ENCODE peak calls at places on chromosomes 13 and 19, in five cellular contexts. J is body of pancreas, X is A673, Z is astrocyte of the cerebellum, C is upper lobe of left lung. Y is an unnamed sample.

GRCh38 chr19:19146000-19146608 is 7.8 kb upstream of the TMEM161A start:
- DNase-seq in J (peak), X (peak), Z (no peak), C (peak), Y (no peak)

GRCh38 chr13:111511805-111512504 is 191.5 kb downstream of the TEX29 start:
- DNase-seq in J (no peak), X (no peak), Z (no peak), C (no peak), Y (no peak)

GRCh38 chr13:93814658-93815057 is 588.1 kb downstream of the GPC6 start:
- DNase-seq in J (no peak), X (no peak), Z (no peak), C (no peak), Y (no peak)

GRCh38 chr19:48477067-48477685 is 8.0 kb downstream of the CYTH2 start:
- DNase-seq in J (no peak), X (no peak), Z (no peak), C (no peak), Y (no peak)

GRCh38 chr19:23999821-24000610 is 85.3 kb downstream of the ZNF726 start:
- DNase-seq in J (no peak), X (no peak), Z (no peak), C (no peak), Y (no peak)

GRCh38 chr13:79987323-79987722 is 353.6 kb downstream of the SPRY2 start:
- DNase-seq in J (no peak), X (no peak), Z (no peak), C (no peak), Y (no peak)

GRCh38 chr19:5447700-5448311 is 7.4 kb upstream of the ZNRF4 start:
- DNase-seq in J (no peak), X (peak), Z (no peak), C (no peak), Y (no peak)

GRCh38 chr19:39970424-39970673 is 616 bp upstream of the PSMC4 start:
- DNase-seq in J (no peak), X (no peak), Z (no peak), C (no peak), Y (peak)

GRCh38 chr13:89891416-89891815 is 1456.1 kb upstream of the MIR17HG start:
- DNase-seq in J (no peak), X (no peak), Z (no peak), C (no peak), Y (no peak)

GRCh38 chr13:33079960-33080359 is 63.7 kb downstream of the KL start:
- DNase-seq in J (no peak), X (no peak), Z (no peak), C (no peak), Y (no peak)

GRCh38 chr13:112885782-112886268 is 83.2 kb upstream of the MCF2L start:
- DNase-seq in J (peak), X (no peak), Z (peak), C (peak), Y (peak)

GRCh38 chr19:19550972-19551861 is 13.2 kb downstream of the CILP2 start:
- DNase-seq in J (no peak), X (no peak), Z (peak), C (no peak), Y (no peak)

GRCh38 chr19:2561895-2562294 is 86.0 kb downstream of the GADD45B start:
- DNase-seq in J (no peak), X (no peak), Z (no peak), C (no peak), Y (no peak)

GRCh38 chr13:39941236-39941635 is 285.8 kb downstream of the COG6 start:
- DNase-seq in J (no peak), X (no peak), Z (no peak), C (no peak), Y (no peak)

GRCh38 chr19:34985249-34986022 is 14.7 kb upstream of the GRAMD1A start:
- DNase-seq in J (peak), X (peak), Z (no peak), C (peak), Y (peak)

GRCh38 chr19:13597625-13598024 is 91.3 kb upstream of the CACNA1A start:
- DNase-seq in J (peak), X (peak), Z (peak), C (peak), Y (peak)

GRCh38 chr19:6709549-6709948 is 10.9 kb downstream of the C3 start:
- DNase-seq in J (no peak), X (no peak), Z (no peak), C (no peak), Y (no peak)

GRCh38 chr19:1247747-1248453 is 483 bp upstream of the MIDN start:
- DNase-seq in J (peak), X (peak), Z (no peak), C (peak), Y (no peak)
- H3K4me3 ChIP-seq in J (no peak), X (peak), Z (peak), C (peak), Y (peak)

DNA sequence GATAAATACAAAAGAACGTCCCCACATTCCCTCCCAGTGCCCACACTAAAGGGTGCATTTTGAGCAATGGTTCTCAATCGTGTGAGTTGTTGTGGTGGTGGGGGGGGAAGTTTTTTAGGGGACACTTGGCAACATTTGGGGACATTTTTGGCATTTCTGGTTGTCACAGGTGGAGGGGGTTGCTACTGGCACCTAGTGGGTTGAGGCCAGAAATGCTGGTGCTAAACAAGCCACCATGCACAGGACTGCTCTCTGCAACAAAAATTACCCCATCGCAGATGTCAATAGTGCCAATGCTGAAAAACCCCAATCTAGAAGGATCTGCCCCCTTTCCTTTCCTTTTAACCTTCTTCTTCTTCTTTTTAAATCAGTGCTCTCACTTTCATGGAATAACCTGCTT is 453.3 kb downstream of the TSHZ3 start:
- DNase-seq in J (no peak), X (no peak), Z (no peak), C (no peak), Y (no peak)
- TF ChIP-seq CTCF in J (no peak), X (peak), Z (no peak), C (no peak), Y (peak)

GRCh38 chr19:58474997-58475713 is 997 bp upstream of the ZNF446 start:
- DNase-seq in J (no peak), X (no peak), Z (no peak), C (no peak), Y (no peak)

GRCh38 chr19:58476498-58477015 is 405 bp downstream of the ZNF446 start:
- DNase-seq in J (no peak), X (peak), Z (no peak), C (no peak), Y (no peak)

GRCh38 chr19:58475714-58476497 is at the start of gene ZNF446:
- DNase-seq in J (peak), X (peak), Z (peak), C (peak), Y (peak)

GRCh38 chr19:58477871-58478270 is 1.7 kb downstream of the ZNF446 start:
- DNase-seq in J (no peak), X (no peak), Z (no peak), C (no peak), Y (no peak)

DNA sequence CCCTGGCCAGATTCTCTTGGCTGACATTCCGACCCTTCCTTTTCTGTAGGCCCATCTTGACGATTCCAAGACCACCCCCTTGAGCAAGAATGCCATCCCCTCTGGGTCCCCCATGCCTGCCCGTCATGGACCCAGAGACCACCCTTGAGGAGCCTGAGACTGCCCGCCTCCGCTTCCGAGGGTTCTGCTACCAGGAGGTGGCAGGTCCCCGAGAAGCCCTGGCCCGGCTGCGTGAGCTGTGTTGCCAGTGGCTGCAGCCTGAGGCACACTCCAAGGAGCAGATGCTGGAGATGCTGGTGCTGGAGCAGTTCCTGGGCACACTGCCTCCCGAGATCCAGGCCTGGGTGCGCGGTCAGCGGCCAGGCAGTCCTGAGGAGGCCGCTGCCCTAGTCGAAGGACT is 978 bp downstream of the ZNF446 start:
- DNase-seq in J (no peak), X (no peak), Z (no peak), C (no peak), Y (no peak)
- H3K4me3 ChIP-seq in J (no peak), X (peak), Z (no peak), C (peak), Y (peak)

GRCh38 chr19:16088351-16088984 is 12.2 kb downstream of the TPM4 start:
- DNase-seq in J (peak), X (no peak), Z (no peak), C (peak), Y (no peak)
- TF ChIP-seq CTCF in J (peak), X (no peak), Z (peak), C (no peak), Y (no peak)

DNA sequence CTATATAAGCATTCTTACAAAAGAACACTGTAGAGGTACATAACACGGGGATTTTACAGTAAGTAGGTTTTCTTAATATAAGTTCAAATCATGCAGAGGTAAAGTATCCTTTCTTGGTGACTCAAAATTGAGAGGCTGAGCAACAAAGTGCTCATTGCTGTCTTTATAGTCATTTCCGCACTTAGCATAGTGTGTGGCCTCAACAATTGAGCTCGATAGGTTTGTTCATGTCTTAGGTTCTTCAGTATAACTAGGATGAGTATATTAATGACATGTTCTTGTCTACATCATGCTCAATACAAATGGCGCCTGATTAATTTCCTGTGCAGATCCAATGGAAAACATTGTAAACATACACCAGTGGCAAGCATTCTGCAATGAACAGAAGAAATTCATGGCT is 1.4 kb downstream of the WDFY2 start:
- DNase-seq in J (no peak), X (peak), Z (no peak), C (no peak), Y (no peak)
- H3K4me3 ChIP-seq in J (peak), X (peak), Z (peak), C (peak), Y (peak)

DNA sequence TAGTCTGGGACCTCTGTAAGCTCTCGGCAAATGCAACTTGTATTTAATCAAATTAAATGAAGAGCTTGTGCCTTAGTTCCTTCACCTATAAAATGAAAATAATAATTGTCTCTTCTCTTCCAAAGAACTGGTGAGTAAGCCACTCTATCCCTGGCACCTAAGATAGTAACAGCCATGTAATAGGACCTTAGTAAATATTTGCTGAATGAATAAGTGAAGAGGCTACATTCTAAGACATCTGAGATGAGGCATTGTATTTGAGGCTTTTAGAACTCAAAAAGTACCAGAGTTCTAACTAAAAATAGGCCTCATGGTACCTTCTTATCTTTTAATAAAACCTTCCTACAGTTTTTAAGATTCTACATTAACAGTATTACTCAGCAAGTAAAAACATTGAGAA is 17.3 kb upstream of the DCLK1 start:
- DNase-seq in J (no peak), X (no peak), Z (no peak), C (no peak), Y (no peak)
- TF ChIP-seq CTCF in J (no peak), X (no peak), Z (no peak), C (no peak), Y (no peak)

Y was measured in LNCaP clone FGC.